ENCODE peak calls at places on chromosomes 4 and X, in seven cellular contexts. M is H1, N is HCT116, V is SK-N-SH, Y is GM12878, J is HepG2, B is K562. T is an unnamed sample.

GRCh38 chr4:26020083-26020668 is 106.2 kb downstream of the SMIM20 start:
- DNase-seq in M (no peak), N (no peak), V (no peak), Y (no peak), J (no peak), B (peak), T (no peak)

GRCh38 chr4:38867478-38868054 is at the start of gene FAM114A1:
- DNase-seq in M (peak), N (no peak), V (peak), Y (no peak), J (peak), B (peak), T (peak)

GRCh38 chr4:110533590-110533910 is 57.6 kb downstream of the ENPEP start:
- DNase-seq in M (no peak), N (no peak), V (no peak), Y (no peak), J (no peak), B (no peak), T (no peak)

GRCh38 chr4:176306837-176307590 is 12.8 kb upstream of the SPCS3 start:
- DNase-seq in M (no peak), N (no peak), V (no peak), Y (no peak), J (no peak), B (no peak), T (no peak)

GRCh38 chr4:173370130-173370476 is 651 bp upstream of the SAP30 start:
- DNase-seq in M (peak), N (no peak), V (peak), Y (no peak), J (no peak), B (peak), T (no peak)

GRCh38 chr4:7266525-7267292 is 74.4 kb downstream of the SORCS2 start:
- DNase-seq in M (no peak), N (peak), V (no peak), Y (no peak), J (no peak), B (no peak), T (no peak)

GRCh38 chr4:77819409-77819835 is 254 bp upstream of the CNOT6L start:
- DNase-seq in M (no peak), N (no peak), V (peak), Y (no peak), J (no peak), B (no peak), T (peak)

GRCh38 chr4:1055721-1056590 is 44.5 kb downstream of the FGFRL1 start:
- DNase-seq in M (no peak), N (no peak), V (peak), Y (no peak), J (no peak), B (peak), T (no peak)

GRCh38 chrX:20315140-20315539 is 48.4 kb upstream of the RPS6KA3 start:
- DNase-seq in M (no peak), N (no peak), V (no peak), Y (peak), J (no peak), B (no peak), T (peak)

GRCh38 chrX:23936198-23936597 is 28.4 kb downstream of the CXorf58 start:
- DNase-seq in M (no peak), N (no peak), V (no peak), Y (no peak), J (no peak), B (no peak), T (no peak)

GRCh38 chrX:118350221-118350620 is 4.3 kb downstream of the WDR44 start:
- DNase-seq in M (no peak), N (no peak), V (no peak), Y (no peak), J (no peak), B (no peak), T (no peak)

GRCh38 chr4:143616771-143617170 is 83.7 kb downstream of the FREM3 start:
- DNase-seq in M (no peak), N (no peak), V (no peak), Y (peak), J (no peak), B (peak), T (peak)

GRCh38 chrX:153818571-153819397 is 11.6 kb downstream of the PDZD4 start:
- DNase-seq in M (peak), N (no peak), V (peak), Y (no peak), J (no peak), B (peak), T (peak)

GRCh38 chrX:122868626-122869025 is 315.5 kb upstream of the GRIA3 start:
- DNase-seq in M (no peak), N (no peak), V (no peak), Y (no peak), J (no peak), B (no peak), T (no peak)

GRCh38 chrX:38800981-38801845 is at the start of gene MID1IP1:
- DNase-seq in M (peak), N (peak), V (peak), Y (no peak), J (peak), B (peak), T (peak)

GRCh38 chrX:153546386-153546785 is 28.9 kb downstream of the ATP2B3 start:
- DNase-seq in M (no peak), N (no peak), V (no peak), Y (no peak), J (no peak), B (no peak), T (no peak)

GRCh38 chr4:26763063-26763462 is 97.6 kb upstream of the STIM2 start:
- DNase-seq in M (no peak), N (no peak), V (no peak), Y (no peak), J (no peak), B (no peak), T (no peak)

DNA sequence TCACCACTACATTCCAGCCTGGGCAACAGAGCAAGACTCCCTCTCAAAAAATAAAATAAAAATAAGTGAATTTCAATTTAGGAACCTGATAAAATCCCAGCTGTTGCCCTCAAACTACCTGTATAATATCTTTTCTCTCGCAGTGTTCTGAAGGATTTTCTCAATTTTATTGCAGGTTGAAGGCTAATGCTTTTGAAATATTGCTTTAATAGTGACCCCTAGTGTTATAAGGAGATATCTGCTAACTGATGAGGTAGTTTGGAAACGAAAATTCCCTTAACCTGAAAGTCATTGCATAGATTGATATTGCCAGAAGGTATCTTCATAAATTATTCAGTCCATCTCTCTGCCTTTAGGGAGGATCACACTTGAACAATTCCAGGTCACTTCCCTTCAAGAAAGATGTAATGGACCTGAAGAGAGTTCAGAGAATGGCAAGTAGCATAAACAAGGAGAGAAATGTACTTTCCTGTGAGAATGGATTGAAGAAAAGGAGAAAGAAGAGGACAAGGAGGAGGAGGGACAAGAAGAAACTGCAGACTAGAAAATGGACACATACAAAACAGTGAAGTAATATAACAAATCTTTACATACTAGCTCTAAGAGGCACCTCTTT is 44.1 kb downstream of the TIGD4 start:
- DNase-seq in M (no peak), N (peak), V (peak), Y (peak), J (no peak), B (peak), T (peak)
- TF ChIP-seq JUND in M (no peak), N (no peak), V (no peak), Y (no peak), J (no peak), B (no peak), T (no peak)

GRCh38 chr4:136032391-136032790 is 1499.9 kb downstream of the PCDH18 start:
- DNase-seq in M (no peak), N (no peak), V (no peak), Y (no peak), J (no peak), B (no peak), T (no peak)
- TF ChIP-seq JUND in M (no peak), N (no peak), V (no peak), Y (no peak), J (no peak), B (no peak), T (no peak)

DNA sequence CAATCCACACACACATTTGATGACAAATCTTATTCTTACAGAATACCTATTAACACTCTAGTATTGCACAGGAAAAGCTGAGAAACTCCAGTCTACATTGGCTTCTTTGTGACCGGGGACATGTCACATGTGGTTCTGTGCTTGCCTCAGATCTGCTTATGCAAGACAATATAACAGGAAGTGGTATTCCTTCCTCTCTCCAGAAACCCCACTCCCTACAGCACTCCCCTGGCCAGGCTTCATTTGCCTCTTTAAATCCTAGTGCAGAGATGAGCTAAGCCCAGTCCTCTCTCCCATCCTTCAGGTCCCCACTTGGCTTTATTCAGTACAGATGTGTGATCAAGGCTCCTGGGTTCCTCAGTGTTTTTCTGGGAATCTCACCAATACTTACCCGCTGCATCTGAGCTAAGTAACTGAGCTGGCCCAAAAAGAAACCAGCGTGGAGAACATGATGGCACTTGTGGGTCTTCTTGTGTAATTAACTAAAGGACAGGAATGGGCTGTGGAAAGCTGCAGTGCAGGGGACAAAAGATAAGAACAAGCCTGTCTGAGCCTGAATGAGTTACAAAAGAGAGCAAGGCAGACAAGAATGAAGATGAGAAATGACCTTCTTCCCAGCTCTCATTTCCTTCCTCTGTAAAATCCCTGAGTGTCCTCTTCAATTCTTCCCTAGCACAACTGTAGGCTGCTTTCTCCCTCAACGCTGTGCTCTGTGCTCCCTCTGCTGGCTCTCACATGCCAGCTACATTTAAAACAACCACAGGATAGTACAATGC is 105.6 kb downstream of the HNRNPD start:
- DNase-seq in M (peak), N (peak), V (peak), Y (no peak), J (peak), B (peak), T (peak)
- TF ChIP-seq JUND in M (no peak), N (no peak), V (no peak), Y (no peak), J (no peak), B (no peak), T (no peak)

DNA sequence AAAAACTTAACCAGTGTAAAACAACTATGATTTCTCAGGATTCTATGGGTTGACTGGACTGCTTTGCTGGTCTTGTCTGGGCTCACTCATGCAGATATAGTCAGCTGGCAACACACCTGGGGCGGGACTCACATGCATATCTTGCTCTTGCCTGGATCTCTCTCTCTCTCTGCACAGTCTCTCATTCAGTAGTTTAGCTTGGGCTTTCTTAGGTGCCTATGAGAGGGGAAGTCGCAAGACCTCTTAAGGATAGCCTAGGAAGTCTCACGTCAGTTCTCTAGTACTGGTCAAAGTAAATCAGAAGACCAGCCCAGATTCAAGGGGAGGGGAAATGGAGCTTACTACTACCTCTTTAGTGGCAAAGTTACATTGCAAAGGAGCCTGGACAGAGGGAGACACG is 2.0 kb downstream of the COPS4 start:
- DNase-seq in M (no peak), N (no peak), V (no peak), Y (no peak), J (no peak), B (peak), T (no peak)
- TF ChIP-seq JUND in M (no peak), N (no peak), V (no peak), Y (no peak), J (no peak), B (no peak), T (no peak)